ENCODE peak calls at places on chromosomes 5 and 9, in four cellular contexts. R, H, G and D are unnamed samples.

GRCh38 chr5:10199700-10200099 is 50.0 kb downstream of the ATPSCKMT start:
- DNase-seq in H (no peak), R (no peak), G (no peak), D (no peak)

GRCh38 chr5:58890265-58890664 is 307.4 kb downstream of the RAB3C start:
- DNase-seq in R (peak; percentile 39), G (no peak), H (no peak), D (no peak)

GRCh38 chr9:26033346-26033745 is 355.1 kb upstream of the TUSC1 start:
- DNase-seq in R (no peak), G (no peak), H (no peak), D (no peak)

GRCh38 chr5:105817906-105818305 is 1852.8 kb downstream of the EFNA5 start:
- DNase-seq in H (no peak), G (no peak), R (no peak), D (no peak)

GRCh38 chr9:89746385-89747116 is 141.7 kb downstream of the GADD45G start:
- DNase-seq in G (no peak), H (no peak), R (no peak), D (no peak)

GRCh38 chr5:13245982-13246601 is 698.4 kb downstream of the DNAH5 start:
- DNase-seq in H (no peak), G (no peak), R (no peak), D (no peak)

GRCh38 chr5:7926296-7926695 is 57.3 kb downstream of the MTRR start:
- DNase-seq in G (no peak), R (no peak), H (no peak), D (no peak)

GRCh38 chr5:76074487-76074886 is 8.7 kb upstream of the SV2C start:
- DNase-seq in G (peak; percentile 3), H (no peak), R (no peak), D (peak; percentile 42)

GRCh38 chr9:20040991-20041606 is 252.3 kb upstream of the SLC24A2 start:
- DNase-seq in H (no peak), G (no peak), R (no peak), D (no peak)

DNA sequence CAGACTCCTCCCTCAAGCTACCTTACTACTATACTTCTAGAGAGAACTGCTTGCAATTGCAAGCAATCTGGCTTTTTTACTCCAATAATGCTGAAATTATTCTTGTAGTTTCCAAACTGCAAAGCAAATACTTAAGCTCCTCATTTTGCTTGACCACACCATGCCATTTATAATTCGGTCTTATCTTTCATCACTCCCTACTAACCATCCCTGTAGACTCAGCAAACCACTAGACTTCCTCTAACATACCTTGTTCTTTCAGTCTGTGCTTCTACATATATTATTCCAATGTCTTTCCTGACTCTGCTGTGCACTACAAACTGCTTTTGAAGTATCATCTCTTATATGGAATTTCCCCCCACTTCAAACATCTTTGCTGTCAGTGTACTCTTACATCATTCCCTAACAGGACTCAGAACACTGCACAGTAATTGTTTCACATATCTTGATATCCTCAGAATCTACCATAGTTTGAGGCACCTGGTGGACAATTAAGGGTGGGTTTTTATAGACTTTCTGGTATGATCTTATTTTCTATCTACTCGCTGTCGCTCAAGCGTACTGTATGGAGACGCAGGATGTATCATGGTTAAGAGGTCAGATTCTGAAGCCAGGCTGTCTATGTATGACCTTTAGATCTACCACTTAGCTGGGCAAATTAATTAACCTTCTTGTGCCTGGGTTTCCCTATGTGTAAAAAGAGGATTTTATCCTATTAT is 2.8 kb downstream of the IL6ST start:
- DNase-seq in R (no peak), H (no peak), G (peak; percentile 40), D (no peak)
- TF ChIP-seq NR3C1 in R (no peak), H (no peak), G (no peak), D (no peak)

DNA sequence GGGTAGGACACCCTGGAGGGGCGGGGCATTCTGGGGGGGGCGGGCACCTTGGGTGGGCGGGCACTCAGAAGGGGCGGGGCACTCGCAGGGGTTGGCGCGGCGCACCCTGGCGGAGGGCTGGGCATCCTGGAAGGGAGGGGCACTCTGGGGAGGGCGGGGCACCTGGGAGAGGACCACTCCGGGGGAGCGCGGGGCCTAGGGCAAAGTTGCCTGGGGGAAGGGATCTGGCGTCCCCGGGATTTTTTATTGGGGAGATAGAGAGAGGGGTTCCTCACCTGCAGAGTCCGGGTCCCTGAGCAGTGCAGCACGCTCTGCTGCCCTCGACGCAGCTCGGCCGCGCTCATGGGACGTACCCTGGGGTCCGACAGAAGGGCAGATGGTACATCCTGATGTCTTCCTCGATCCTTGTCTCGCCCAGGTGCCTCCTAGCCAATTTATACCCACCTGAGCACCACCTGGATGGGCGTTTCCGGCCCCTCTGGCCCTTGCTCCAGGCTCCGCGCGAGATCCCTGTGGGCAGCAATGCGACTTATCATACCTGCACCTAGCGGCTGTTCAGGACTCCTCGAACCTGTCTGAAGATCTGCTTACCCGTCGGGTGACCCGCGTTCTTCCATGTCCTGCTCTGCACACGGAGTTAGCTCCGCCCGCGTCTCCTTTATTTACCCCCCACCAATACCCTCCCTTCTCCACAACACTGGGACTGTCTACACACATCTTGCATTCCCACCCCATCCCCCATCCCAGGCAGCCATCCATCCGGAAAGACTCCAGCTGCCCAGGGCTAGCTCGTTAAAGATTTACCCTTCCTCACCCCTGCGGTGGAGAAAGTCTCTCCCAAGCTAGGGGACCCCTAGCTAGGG is at the start of gene KIF12:
- DNase-seq in H (peak; percentile 82), R (peak; percentile 70), G (peak; percentile 74), D (peak; percentile 89)
- TF ChIP-seq NR3C1 in H (no peak), R (no peak), G (no peak), D (no peak)

GRCh38 chr5:65866837-65867508 is 59.4 kb upstream of the ERBIN start:
- DNase-seq in G (no peak), H (no peak), R (no peak), D (no peak)

GRCh38 chr5:65858316-65858715 is 68.1 kb upstream of the ERBIN start:
- DNase-seq in R (no peak), G (no peak), H (no peak), D (no peak)

GRCh38 chr5:65863747-65864146 is 62.6 kb upstream of the ERBIN start:
- DNase-seq in G (no peak), H (no peak), R (no peak), D (no peak)

GRCh38 chr5:65862384-65862783 is 64.0 kb upstream of the ERBIN start:
- DNase-seq in G (no peak), H (no peak), R (no peak), D (no peak)

GRCh38 chr5:65861830-65862241 is 64.5 kb upstream of the ERBIN start:
- DNase-seq in G (no peak), H (no peak), R (no peak), D (no peak)
- TF ChIP-seq NR3C1 in G (no peak), H (no peak), R (no peak), D (no peak)

GRCh38 chr5:60675286-60675685 is 24.7 kb downstream of the DEPDC1B start:
- DNase-seq in R (no peak), G (no peak), H (no peak), D (no peak)

GRCh38 chr5:60674670-60675069 is 25.3 kb downstream of the DEPDC1B start:
- DNase-seq in G (no peak), H (no peak), R (no peak), D (no peak)

GRCh38 chr5:60674251-60674650 is 25.7 kb downstream of the DEPDC1B start:
- DNase-seq in R (no peak), H (no peak), G (no peak), D (no peak)

GRCh38 chr5:60679816-60680215 is 20.1 kb downstream of the DEPDC1B start:
- DNase-seq in H (no peak), G (no peak), R (no peak), D (no peak)

DNA sequence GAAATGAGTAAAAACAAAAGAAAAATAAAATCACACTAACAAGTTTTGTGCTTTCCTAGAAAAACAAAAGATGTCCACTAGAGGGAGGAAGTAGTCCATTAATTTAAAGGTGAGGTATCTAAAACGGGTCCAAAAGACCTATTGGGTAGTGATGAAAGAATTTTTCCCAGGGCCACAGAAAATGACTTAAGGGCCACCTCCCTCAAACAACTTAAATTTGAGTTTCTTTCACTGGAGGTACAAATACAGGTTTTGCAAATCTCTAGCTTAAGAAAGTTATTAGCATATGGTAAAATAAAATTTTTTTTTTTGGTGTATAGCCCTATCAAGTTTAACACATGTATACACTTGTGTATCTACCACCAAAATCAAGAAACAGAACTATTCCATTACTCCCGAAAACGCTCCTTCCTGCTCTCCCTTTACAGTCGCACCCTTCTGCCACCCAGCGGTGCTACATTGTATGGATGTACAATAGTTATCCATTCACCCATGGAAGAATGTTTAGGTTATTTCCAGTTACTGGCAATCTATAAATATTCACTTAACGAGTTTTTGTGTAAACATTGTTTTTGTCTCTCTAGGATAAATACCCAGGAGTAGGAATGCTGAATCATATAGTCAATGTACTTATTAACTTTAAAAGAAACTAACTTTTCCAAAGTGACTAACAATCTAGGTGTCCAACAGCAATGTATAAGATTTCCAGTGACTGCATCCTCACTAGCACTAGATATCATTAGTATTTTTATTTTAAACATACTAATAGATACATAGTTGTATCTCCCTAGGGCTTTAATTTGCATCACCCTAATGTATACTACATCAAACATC is 21.9 kb downstream of the DEPDC1B start:
- DNase-seq in H (peak; percentile 33), G (peak; percentile 64), R (peak; percentile 54), D (no peak)
- TF ChIP-seq NR3C1 in H (no peak), G (no peak), R (no peak), D (no peak)

GRCh38 chr5:39164529-39165402 is 54.6 kb downstream of the FYB1 start:
- DNase-seq in R (no peak), H (peak; percentile 40), G (no peak), D (no peak)
- TF ChIP-seq NR3C1 in R (no peak), H (no peak), G (no peak), D (no peak)

GRCh38 chr9:36164361-36164760 is 4.8 kb upstream of the CCIN start:
- DNase-seq in H (no peak), G (no peak), R (no peak), D (no peak)

GRCh38 chr9:36163840-36164175 is 5.4 kb upstream of the CCIN start:
- DNase-seq in H (no peak), G (no peak), R (no peak), D (no peak)

GRCh38 chr9:36164989-36165388 is 4.2 kb upstream of the CCIN start:
- DNase-seq in H (no peak), R (no peak), G (no peak), D (no peak)

GRCh38 chr9:36165766-36166149 is 3.4 kb upstream of the CCIN start:
- DNase-seq in R (no peak), H (no peak), G (no peak), D (no peak)

DNA sequence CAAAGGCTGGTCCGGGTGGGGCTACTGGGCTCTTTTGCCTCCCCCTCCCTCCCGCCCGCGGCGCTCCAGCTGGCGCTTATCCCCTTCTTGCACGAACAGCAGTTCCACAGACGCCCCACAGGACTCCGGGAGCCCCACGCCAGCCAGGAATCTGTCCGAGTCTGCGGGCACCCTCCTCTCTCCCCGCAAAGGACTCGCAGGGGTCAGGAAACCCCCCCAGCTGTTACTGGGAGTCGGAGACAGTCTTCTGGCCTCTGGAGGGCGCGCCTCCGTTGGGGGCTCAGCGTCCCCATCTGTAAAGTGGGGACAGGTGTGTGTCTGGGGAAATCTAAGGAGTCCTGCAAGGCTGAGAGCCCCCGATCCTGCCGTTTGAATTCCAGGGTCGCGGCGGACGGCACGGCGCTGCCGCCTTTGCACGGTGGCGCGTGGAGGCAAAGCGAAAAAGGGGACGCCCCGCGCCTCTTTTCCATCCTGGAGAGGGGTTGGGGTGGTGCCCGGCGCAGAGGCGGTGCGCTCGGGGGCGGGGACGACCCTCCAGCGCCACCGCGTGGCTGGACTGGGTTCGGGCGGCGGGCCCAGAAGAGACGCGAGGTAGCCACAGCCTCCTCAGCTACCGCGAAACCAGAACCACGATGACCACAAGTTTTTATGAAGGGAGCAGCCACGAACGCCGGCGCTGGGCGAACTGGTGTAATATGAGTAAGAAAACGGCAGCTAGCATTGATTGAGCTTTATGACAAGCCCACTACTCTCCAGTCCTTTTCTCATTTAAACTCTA is 2.8 kb upstream of the CCIN start:
- DNase-seq in G (peak; percentile 57), H (peak; percentile 91), R (peak; percentile 93), D (peak; percentile 85)
- TF ChIP-seq NR3C1 in G (no peak), H (no peak), R (no peak), D (no peak)

GRCh38 chr9:16309350-16310271 is 560.9 kb downstream of the BNC2 start:
- DNase-seq in G (no peak), H (no peak), R (no peak), D (no peak)
- TF ChIP-seq NR3C1 in G (no peak), H (no peak), R (no peak), D (no peak)